ENCODE peak calls at places on chromosomes 4 and X, in six cellular contexts. X is heart left ventricle, Y is tibial artery, W is ovary, F is Caco-2, R is BJ. I is an unnamed sample. For H3K36me3, the result is how much of the 10 kb centered on the place peaks cover.

GRCh38 chrX:17527932-17528331 is 152.9 kb downstream of the NHS start:
- DNase-seq in X (no peak), Y (no peak), W (no peak), F (no peak), R (no peak), I (no peak)

GRCh38 chr4:27278615-27279014 is 418.0 kb downstream of the STIM2 start:
- DNase-seq in X (no peak), Y (no peak), W (no peak), F (peak), R (no peak), I (peak)

GRCh38 chr4:18057821-18058533 is 36.4 kb upstream of the LCORL start:
- DNase-seq in X (no peak), Y (no peak), W (no peak), F (no peak), R (no peak), I (no peak)

GRCh38 chrX:44765556-44765955 is 78.3 kb upstream of the DUSP21 start:
- DNase-seq in X (no peak), Y (no peak), W (no peak), F (no peak), R (no peak), I (no peak)

GRCh38 chrX:152197425-152197824 is 59.0 kb upstream of the MAGEA10 start:
- DNase-seq in X (no peak), Y (no peak), W (no peak), F (no peak), R (no peak), I (no peak)

GRCh38 chr4:37799941-37800554 is 26.4 kb upstream of the PGM2 start:
- DNase-seq in X (no peak), Y (no peak), W (no peak), F (no peak), R (no peak), I (peak)

GRCh38 chr4:62814510-62815047 is 1594.7 kb downstream of the TECRL start:
- DNase-seq in X (no peak), Y (no peak), W (peak), F (no peak), R (no peak), I (no peak)

GRCh38 chrX:3811331-3812311 is 98.2 kb upstream of the PRKX start:
- DNase-seq in X (no peak), Y (no peak), W (peak), F (peak), R (no peak), I (no peak)

GRCh38 chr4:86359944-86360478 is at the start of gene MAPK10:
- DNase-seq in X (peak), Y (peak), W (peak), F (peak), R (peak), I (peak)

GRCh38 chrX:119398974-119399771 is at the start of gene SLC25A43:
- DNase-seq in X (peak), Y (peak), W (peak), F (peak), R (no peak), I (no peak)

GRCh38 chr4:5292091-5292490 is 240.8 kb downstream of the STK32B start:
- DNase-seq in X (no peak), Y (no peak), W (no peak), F (no peak), R (no peak), I (no peak)

GRCh38 chr4:16496501-16496900 is 270.2 kb upstream of the TAPT1 start:
- DNase-seq in X (no peak), Y (no peak), W (no peak), F (no peak), R (no peak), I (no peak)

GRCh38 chr4:156945532-156945931 is 26.1 kb downstream of the PDGFC start:
- DNase-seq in X (no peak), Y (no peak), W (no peak), F (no peak), R (no peak), I (no peak)

GRCh38 chr4:32161382-32161781 is 1441.2 kb downstream of the PCDH7 start:
- DNase-seq in X (no peak), Y (no peak), W (no peak), F (no peak), R (no peak), I (peak)

GRCh38 chr4:8754634-8755589 is 116.7 kb downstream of the HMX1 start:
- DNase-seq in X (peak), Y (peak), W (no peak), F (no peak), R (no peak), I (no peak)

GRCh38 chr4:7978489-7978888 is 38.8 kb upstream of the AFAP1 start:
- DNase-seq in X (peak), Y (no peak), W (no peak), F (peak), R (no peak), I (peak)

GRCh38 chrX:117995378-117995777 is 121.2 kb downstream of the KLHL13 start:
- DNase-seq in X (no peak), Y (no peak), W (no peak), F (no peak), R (no peak), I (no peak)

GRCh38 chrX:118047446-118048186 is 69.0 kb downstream of the KLHL13 start:
- DNase-seq in X (no peak), Y (no peak), W (no peak), F (no peak), R (no peak), I (no peak)

GRCh38 chrX:12891915-12892506 is 14.4 kb upstream of the TLR8 start:
- DNase-seq in X (no peak), Y (no peak), W (no peak), F (no peak), R (no peak), I (no peak)

GRCh38 chr4:2333356-2333841 is 71.5 kb upstream of the MXD4 start:
- DNase-seq in X (no peak), Y (peak), W (no peak), F (no peak), R (no peak), I (no peak)

GRCh38 chr4:55834086-55834795 is 14.7 kb downstream of the EXOC1L start:
- DNase-seq in X (no peak), Y (no peak), W (no peak), F (no peak), R (no peak), I (peak)

GRCh38 chr4:152709675-152710438 is 30.1 kb upstream of the TMEM154 start:
- DNase-seq in X (no peak), Y (no peak), W (no peak), F (no peak), R (no peak), I (peak)

GRCh38 chrX:43969504-43970501 is 3.4 kb downstream of the NDP start:
- DNase-seq in X (no peak), Y (no peak), W (peak), F (no peak), R (no peak), I (no peak)

GRCh38 chr4:17981063-17981462 is 40.5 kb downstream of the LCORL start:
- DNase-seq in X (no peak), Y (no peak), W (no peak), F (no peak), R (no peak), I (no peak)

GRCh38 chr4:189046642-189047041 is 894.0 kb upstream of the FRG1 start:
- DNase-seq in X (no peak), Y (no peak), W (no peak), F (no peak), R (no peak), I (no peak)

GRCh38 chr4:54231419-54232150 is 2.5 kb downstream of the PDGFRA start:
- DNase-seq in X (peak), Y (peak), W (peak), F (peak), R (no peak), I (no peak)

GRCh38 chrX:114626323-114626722 is 42.4 kb downstream of the HTR2C start:
- DNase-seq in X (no peak), Y (no peak), W (no peak), F (peak), R (no peak), I (no peak)

GRCh38 chrX:38561951-38562719 is 793 bp downstream of the TSPAN7 start:
- DNase-seq in X (peak), Y (peak), W (peak), F (peak), R (no peak), I (no peak)

GRCh38 chrX:63751481-63751880 is 33.5 kb downstream of the ARHGEF9 start:
- DNase-seq in X (no peak), Y (no peak), W (no peak), F (no peak), R (no peak), I (peak)

GRCh38 chr4:168511780-168512467 is 15.1 kb downstream of the PALLD start:
- DNase-seq in X (peak), Y (no peak), W (no peak), F (no peak), R (no peak), I (no peak)

GRCh38 chr4:102638621-102639020 is 122.1 kb downstream of the MANBA start:
- DNase-seq in X (no peak), Y (no peak), W (no peak), F (no peak), R (no peak), I (no peak)

GRCh38 chr4:102633100-102633499 is 127.7 kb downstream of the MANBA start:
- DNase-seq in X (no peak), Y (no peak), W (no peak), F (no peak), R (no peak), I (no peak)

GRCh38 chr4:102640669-102641068 is 120.1 kb downstream of the MANBA start:
- DNase-seq in X (no peak), Y (no peak), W (no peak), F (no peak), R (peak), I (no peak)

GRCh38 chr4:102639602-102640001 is 121.2 kb downstream of the MANBA start:
- DNase-seq in X (no peak), Y (no peak), W (no peak), F (no peak), R (no peak), I (no peak)

DNA sequence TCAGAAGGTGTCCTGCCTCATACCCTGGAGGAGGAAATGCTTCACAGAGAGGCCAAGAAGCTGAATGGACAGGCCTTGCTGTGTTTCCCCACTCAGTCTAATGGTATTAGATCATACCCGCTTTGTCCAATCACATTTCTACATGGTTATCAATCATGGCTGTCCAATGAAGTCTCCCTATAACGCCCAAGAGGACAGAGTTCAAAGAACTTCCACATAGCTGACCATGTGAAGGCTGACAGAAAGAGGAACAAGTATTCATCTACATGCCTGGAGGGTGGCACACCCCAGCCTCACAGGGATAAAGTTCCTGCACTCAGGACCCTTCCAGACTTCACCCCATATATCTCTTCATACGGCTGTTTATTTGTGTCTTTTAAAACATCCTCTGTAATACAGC is 123.4 kb downstream of the MANBA start:
- DNase-seq in X (no peak), Y (no peak), W (no peak), F (no peak), R (no peak), I (no peak)
- H3K36me3 ChIP-seq in X (under half), Y (under half), W (under half), F (under half), R (under half), I (under half)

GRCh38 chr4:25399502-25399901 is 22.4 kb downstream of the ANAPC4 start:
- DNase-seq in X (no peak), Y (no peak), W (no peak), F (no peak), R (no peak), I (no peak)
- H3K36me3 ChIP-seq in X (half or more), Y (half or more), W (under half), F (under half), R (under half), I (under half)

GRCh38 chr4:80070880-80071620 is 2.0 kb downstream of the ANTXR2 start:
- DNase-seq in X (no peak), Y (no peak), W (no peak), F (no peak), R (peak), I (no peak)

GRCh38 chr4:80069837-80070788 is 2.9 kb downstream of the ANTXR2 start:
- DNase-seq in X (no peak), Y (no peak), W (no peak), F (no peak), R (no peak), I (no peak)

GRCh38 chr4:80072607-80073361 is at the start of gene ANTXR2:
- DNase-seq in X (peak), Y (peak), W (peak), F (peak), R (peak), I (peak)

GRCh38 chr4:80071643-80072606 is 1.1 kb downstream of the ANTXR2 start:
- DNase-seq in X (peak), Y (peak), W (peak), F (peak), R (no peak), I (peak)

DNA sequence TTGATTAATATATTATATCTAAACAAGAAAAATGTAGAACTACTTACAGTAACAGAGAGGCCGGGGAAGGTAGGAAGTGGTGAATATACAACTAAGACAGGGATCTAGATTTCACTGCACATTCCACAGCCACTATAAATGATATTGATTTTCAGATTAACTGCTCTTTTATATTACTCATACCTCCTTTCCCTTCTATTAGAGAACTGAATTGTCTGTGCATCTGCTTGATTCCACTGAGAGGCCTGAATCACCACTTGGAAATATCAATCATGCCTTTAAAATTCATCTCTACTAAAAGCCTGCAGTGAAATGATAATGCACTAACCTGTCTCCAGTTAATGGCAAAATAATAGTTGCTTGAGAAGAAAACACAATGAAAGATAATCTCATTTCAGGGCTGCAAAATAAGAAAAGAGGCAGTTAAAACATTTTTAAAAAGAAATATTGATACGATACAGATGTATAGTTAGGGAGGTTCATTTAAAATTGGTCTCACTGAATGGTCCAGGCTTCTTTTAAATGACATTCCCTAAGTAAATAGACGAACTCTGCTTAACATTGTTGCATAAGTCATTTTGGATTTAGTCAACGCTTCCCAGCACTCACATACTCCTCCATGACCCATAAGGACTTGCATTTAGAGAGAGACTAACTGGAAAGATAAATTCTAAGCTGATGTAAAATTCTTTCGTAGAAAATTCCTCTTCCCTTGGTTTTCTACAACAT is 3.8 kb downstream of the ANTXR2 start:
- DNase-seq in X (no peak), Y (no peak), W (no peak), F (no peak), R (no peak), I (no peak)
- H3K36me3 ChIP-seq in X (under half), Y (under half), W (under half), F (under half), R (under half), I (under half)

DNA sequence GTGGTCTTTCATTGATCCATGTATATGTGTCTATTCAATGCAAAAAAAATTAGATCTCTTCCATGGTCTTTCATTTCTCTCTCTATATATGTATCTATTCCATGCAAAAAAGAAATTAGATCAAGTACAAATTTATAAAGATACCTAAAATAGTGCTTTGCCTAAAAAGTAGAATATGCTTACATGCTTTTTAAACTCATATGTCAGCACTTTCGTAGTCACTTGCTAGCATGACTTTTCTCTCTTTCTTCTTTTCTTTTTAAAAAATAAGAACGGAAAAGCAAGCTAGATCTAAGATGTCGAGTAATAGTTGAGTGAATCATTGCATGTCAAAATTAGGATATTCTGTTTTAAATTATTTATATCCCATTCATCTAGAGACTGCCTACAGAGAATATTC is 50.9 kb downstream of the PKD2 start:
- DNase-seq in X (no peak), Y (no peak), W (no peak), F (no peak), R (no peak), I (no peak)
- H3K36me3 ChIP-seq in X (under half), Y (half or more), W (under half), F (under half), R (under half), I (under half)

DNA sequence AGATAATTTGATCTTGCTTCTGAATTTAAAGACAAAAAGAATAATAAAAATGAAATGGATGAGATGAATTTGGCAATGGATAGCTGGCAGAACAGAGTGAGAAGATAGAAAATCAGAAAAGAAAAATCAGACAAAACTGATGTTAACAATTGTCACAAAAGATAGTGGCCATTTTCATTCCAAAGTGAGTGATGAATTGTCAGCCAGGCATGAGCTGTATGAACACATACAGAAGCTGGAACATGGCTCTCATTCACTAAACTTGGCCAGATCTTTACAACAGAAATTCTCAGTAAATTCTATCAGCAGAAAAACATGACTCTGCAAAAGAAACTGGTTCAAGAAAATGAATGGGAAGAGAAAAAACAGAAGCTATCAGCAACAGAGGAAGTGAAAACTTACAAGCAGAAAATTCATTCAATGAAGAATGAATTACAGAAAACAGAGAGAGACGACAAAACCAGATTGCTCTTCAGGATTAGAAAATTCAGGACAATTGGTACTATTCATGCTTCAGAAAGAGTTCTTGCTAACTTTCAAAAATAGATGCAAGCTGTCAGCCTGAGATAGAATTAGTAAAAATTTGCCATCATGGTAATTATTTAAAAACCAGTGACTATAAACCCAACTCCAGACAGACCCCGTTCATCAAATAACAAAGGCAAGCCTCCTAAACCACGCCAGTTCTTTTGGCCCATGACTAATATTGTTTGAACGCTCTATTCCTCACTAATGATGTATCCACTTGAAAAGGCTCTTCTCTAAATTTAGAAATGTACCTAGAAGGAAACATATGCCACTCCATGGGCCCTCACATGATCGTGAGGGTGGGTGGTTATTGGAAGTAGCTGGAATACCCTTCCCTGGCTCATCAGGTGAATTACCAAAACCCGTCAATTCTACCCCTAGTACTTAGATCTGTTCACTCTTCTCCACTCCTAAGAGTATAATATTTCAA is 249.5 kb downstream of the COL25A1 start:
- DNase-seq in X (no peak), Y (no peak), W (no peak), F (no peak), R (no peak), I (no peak)
- H3K36me3 ChIP-seq in X (under half), Y (under half), W (under half), F (under half), R (under half), I (under half)

GRCh38 chr4:158714937-158715336 is 8.3 kb downstream of the PPID start:
- DNase-seq in X (no peak), Y (no peak), W (no peak), F (no peak), R (no peak), I (no peak)
- H3K36me3 ChIP-seq in X (half or more), Y (half or more), W (under half), F (under half), R (under half), I (under half)

DNA sequence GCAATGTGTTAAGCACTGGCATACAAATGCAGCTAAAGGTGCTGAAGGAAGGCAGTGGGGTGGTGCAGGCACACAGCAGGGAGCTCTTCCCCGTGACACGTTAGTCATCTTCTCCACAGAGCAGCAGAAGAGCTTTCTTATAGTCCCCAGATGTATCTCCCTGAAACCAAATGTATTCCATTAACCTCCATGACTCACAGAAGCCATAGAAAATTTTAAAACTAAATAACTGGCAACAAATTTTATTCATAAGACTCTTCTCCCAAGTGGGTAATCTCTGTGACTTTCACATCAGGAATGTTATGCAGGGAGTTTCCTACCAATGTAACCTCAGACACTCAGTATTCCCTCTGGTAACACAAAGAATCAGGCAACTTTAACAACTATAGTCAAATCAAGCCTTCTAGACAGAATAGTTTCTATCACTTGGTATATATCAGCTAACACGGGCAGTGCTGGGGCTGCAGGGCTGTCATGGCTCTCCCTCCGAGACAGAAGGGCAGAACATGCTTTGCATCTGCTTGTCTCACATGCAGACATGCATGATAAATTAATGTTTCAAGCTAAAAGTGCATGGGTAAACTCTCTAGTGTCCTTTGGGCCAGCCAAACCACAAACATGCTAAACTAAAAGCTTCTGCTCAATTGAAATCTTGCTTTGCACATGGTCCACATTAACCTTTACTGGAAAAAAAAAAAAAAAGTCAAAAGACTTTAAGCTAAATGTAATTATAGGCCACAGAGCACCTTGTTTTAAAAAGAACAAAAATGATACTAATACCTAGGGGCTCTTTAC is 28.2 kb downstream of the ANXA5 start:
- DNase-seq in X (no peak), Y (no peak), W (no peak), F (no peak), R (peak), I (no peak)
- H3K36me3 ChIP-seq in X (half or more), Y (half or more), W (under half), F (under half), R (under half), I (under half)